ENCODE peak calls at places on chromosomes 16 and 17, in eight cellular contexts. U, W, O, Y, E, R, H and I are unnamed samples.

GRCh38 chr17:4710693-4711634 is 532 bp downstream of the ARRB2 start:
- DNase-seq in U (peak; percentile 56), W (no peak), O (peak; percentile 49), Y (peak; percentile 53), E (no peak), R (no peak), H (no peak), I (no peak)

GRCh38 chr16:11301645-11302513 is 20.7 kb upstream of the PRM1 start:
- DNase-seq in U (no peak), W (no peak), O (no peak), Y (no peak), E (no peak), R (peak; percentile 27), H (no peak), I (no peak)

GRCh38 chr17:47789611-47790520 is 31.7 kb downstream of the OSBPL7 start:
- DNase-seq in U (peak; percentile 54), W (peak; percentile 19), O (no peak), Y (no peak), E (peak; percentile 72), R (peak; percentile 14), H (peak; percentile 69), I (peak; percentile 43)

GRCh38 chr16:49858200-49859129 is 2.6 kb upstream of the ZNF423 start:
- DNase-seq in U (peak; percentile 41), W (no peak), O (peak; percentile 37), Y (no peak), E (no peak), R (peak; percentile 37), H (peak; percentile 74), I (no peak)

GRCh38 chr16:14024300-14024699 is 46.8 kb upstream of the MRTFB start:
- DNase-seq in U (no peak), W (no peak), O (no peak), Y (peak; percentile 15), E (peak; percentile 10), R (no peak), H (no peak), I (no peak)

GRCh38 chr16:87723224-87723619 is 42.6 kb downstream of the KLHDC4 start:
- DNase-seq in U (no peak), W (peak; percentile 66), O (peak; percentile 43), Y (peak; percentile 97), E (no peak), R (peak; percentile 94), H (no peak), I (no peak)

GRCh38 chr17:20009302-20010098 is at the start of gene SPECC1:
- DNase-seq in U (peak; percentile 88), W (peak; percentile 84), O (peak; percentile 28), Y (peak; percentile 75), E (peak; percentile 97), R (peak; percentile 6), H (peak; percentile 89), I (no peak)

GRCh38 chr17:76124582-76125390 is 16.3 kb downstream of the FOXJ1 start:
- DNase-seq in U (no peak), W (no peak), O (no peak), Y (peak; percentile 43), E (peak; percentile 33), R (no peak), H (no peak), I (no peak)

GRCh38 chr16:50469744-50470301 is 78.4 kb upstream of the NKD1 start:
- DNase-seq in U (no peak), W (no peak), O (no peak), Y (no peak), E (no peak), R (no peak), H (no peak), I (no peak)

GRCh38 chr16:83835972-83836566 is 28.3 kb downstream of the HSBP1 start:
- DNase-seq in U (no peak), W (no peak), O (no peak), Y (no peak), E (peak; percentile 63), R (peak; percentile 77), H (no peak), I (no peak)

GRCh38 chr16:83837566-83837965 is 29.8 kb downstream of the HSBP1 start:
- DNase-seq in U (no peak), W (no peak), O (no peak), Y (no peak), E (no peak), R (no peak), H (no peak), I (no peak)

GRCh38 chr16:83839561-83839960 is 31.8 kb downstream of the HSBP1 start:
- DNase-seq in U (no peak), W (no peak), O (no peak), Y (no peak), E (no peak), R (no peak), H (no peak), I (no peak)

GRCh38 chr16:83840060-83840617 is 32.4 kb downstream of the HSBP1 start:
- DNase-seq in U (no peak), W (no peak), O (no peak), Y (no peak), E (no peak), R (no peak), H (no peak), I (no peak)

DNA sequence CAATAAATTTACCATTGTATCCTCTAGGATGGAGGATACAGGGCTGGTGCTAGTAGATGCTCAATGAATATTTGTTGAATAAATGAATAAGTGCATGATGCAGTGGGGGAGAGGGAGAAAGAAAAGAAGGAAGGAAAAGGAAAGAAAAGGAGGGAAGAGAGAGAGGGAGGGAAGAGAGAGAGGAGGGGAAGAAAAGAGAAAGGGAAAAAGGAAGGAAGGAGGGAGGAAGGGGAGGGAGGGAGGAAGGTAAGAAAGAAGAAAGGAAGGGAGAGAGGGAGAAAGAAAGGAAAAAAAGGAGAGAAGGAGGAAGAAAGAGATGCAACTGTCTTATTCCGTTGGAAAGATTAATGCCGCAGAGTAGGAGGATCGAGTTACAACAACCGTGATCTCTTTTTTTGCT is 30.4 kb downstream of the HSBP1 start:
- DNase-seq in U (no peak), W (no peak), O (no peak), Y (no peak), E (no peak), R (no peak), H (no peak), I (no peak)
- H3K9me3 ChIP-seq in U (no peaks in the 10 kb centered on the region), W (no peaks in the 10 kb centered on the region), O (peaks cover 4% of the 10 kb centered on the region), Y (no peaks in the 10 kb centered on the region), E (no peaks in the 10 kb centered on the region), R (no peaks in the 10 kb centered on the region), H (no peaks in the 10 kb centered on the region), I (no peaks in the 10 kb centered on the region)

GRCh38 chr16:31754998-31755615 is 118.5 kb upstream of the ZNF267 start:
- DNase-seq in U (no peak), W (no peak), O (no peak), Y (no peak), E (no peak), R (no peak), H (no peak), I (no peak)
- H3K9me3 ChIP-seq in U (peaks cover 93% of the 10 kb centered on the region), W (peaks cover 22% of the 10 kb centered on the region), O (peaks cover 9% of the 10 kb centered on the region), Y (peaks cover 71% of the 10 kb centered on the region), E (peaks cover 34% of the 10 kb centered on the region), R (peaks cover 20% of the 10 kb centered on the region), H (peaks cover 96% of the 10 kb centered on the region), I (no peaks in the 10 kb centered on the region)

GRCh38 chr17:80843741-80844156 is 147.9 kb upstream of the CHMP6 start:
- DNase-seq in U (peak; percentile 15), W (no peak), O (no peak), Y (no peak), E (no peak), R (no peak), H (no peak), I (no peak)
- H3K9me3 ChIP-seq in U (no peaks in the 10 kb centered on the region), W (no peaks in the 10 kb centered on the region), O (no peaks in the 10 kb centered on the region), Y (no peaks in the 10 kb centered on the region), E (no peaks in the 10 kb centered on the region), R (no peaks in the 10 kb centered on the region), H (no peaks in the 10 kb centered on the region), I (no peaks in the 10 kb centered on the region)

GRCh38 chr17:22277595-22277994 is 585.3 kb downstream of the KCNJ18 start:
- DNase-seq in U (no peak), W (no peak), O (no peak), Y (no peak), E (no peak), R (no peak), H (no peak), I (no peak)

GRCh38 chr17:22268912-22269220 is 576.5 kb downstream of the KCNJ18 start:
- DNase-seq in U (no peak), W (no peak), O (no peak), Y (no peak), E (no peak), R (no peak), H (no peak), I (no peak)

GRCh38 chr17:22272363-22273146 is 580.2 kb downstream of the KCNJ18 start:
- DNase-seq in U (no peak), W (no peak), O (no peak), Y (no peak), E (no peak), R (no peak), H (no peak), I (no peak)

GRCh38 chr17:22270381-22270780 is 578.1 kb downstream of the KCNJ18 start:
- DNase-seq in U (no peak), W (no peak), O (no peak), Y (no peak), E (no peak), R (no peak), H (no peak), I (no peak)

DNA sequence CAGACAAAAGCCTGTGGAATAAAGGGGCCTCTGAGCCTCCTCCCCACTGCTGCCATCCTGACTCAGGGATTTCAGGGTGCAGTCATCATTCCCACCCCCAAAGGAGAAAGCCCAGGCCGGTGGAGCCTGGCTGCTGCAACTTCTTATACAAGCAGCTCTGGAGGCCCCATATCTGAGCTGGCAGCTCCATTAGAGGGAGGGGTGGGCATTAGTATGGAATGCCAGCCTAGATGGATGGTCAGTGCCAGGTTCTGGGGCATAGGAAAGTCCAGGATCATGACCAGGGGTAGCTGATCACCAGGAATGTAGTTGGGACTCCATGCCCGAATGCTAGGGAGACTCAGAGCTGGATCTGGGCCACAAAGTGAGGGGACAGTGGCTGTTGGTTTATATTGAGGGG is 581.0 kb downstream of the KCNJ18 start:
- DNase-seq in U (no peak), W (no peak), O (no peak), Y (no peak), E (no peak), R (no peak), H (no peak), I (no peak)
- H3K9me3 ChIP-seq in U (no peaks in the 10 kb centered on the region), W (no peaks in the 10 kb centered on the region), O (peaks cover 9% of the 10 kb centered on the region), Y (no peaks in the 10 kb centered on the region), E (no peaks in the 10 kb centered on the region), R (no peaks in the 10 kb centered on the region), H (peaks cover 61% of the 10 kb centered on the region), I (no peaks in the 10 kb centered on the region)

GRCh38 chr17:39170558-39170957 is 4.6 kb upstream of the ARL5C start:
- DNase-seq in U (no peak), W (no peak), O (no peak), Y (no peak), E (no peak), R (no peak), H (no peak), I (no peak)

GRCh38 chr17:39169101-39169500 is 3.1 kb upstream of the ARL5C start:
- DNase-seq in U (no peak), W (no peak), O (no peak), Y (no peak), E (no peak), R (no peak), H (no peak), I (no peak)

GRCh38 chr17:39167492-39167891 is 1.5 kb upstream of the ARL5C start:
- DNase-seq in U (no peak), W (no peak), O (no peak), Y (peak; percentile 75), E (no peak), R (no peak), H (no peak), I (no peak)

GRCh38 chr17:39170051-39170450 is 4.1 kb upstream of the ARL5C start:
- DNase-seq in U (no peak), W (no peak), O (no peak), Y (peak; percentile 74), E (no peak), R (no peak), H (no peak), I (no peak)

GRCh38 chr17:39169518-39169917 is 3.6 kb upstream of the ARL5C start:
- DNase-seq in U (no peak), W (no peak), O (no peak), Y (no peak), E (no peak), R (no peak), H (no peak), I (no peak)
- H3K9me3 ChIP-seq in U (no peaks in the 10 kb centered on the region), W (no peaks in the 10 kb centered on the region), O (no peaks in the 10 kb centered on the region), Y (peaks cover 3% of the 10 kb centered on the region), E (no peaks in the 10 kb centered on the region), R (no peaks in the 10 kb centered on the region), H (no peaks in the 10 kb centered on the region), I (no peaks in the 10 kb centered on the region)